ENCODE peak calls at places on chromosomes 6 and 20, in six cellular contexts. One of them, this sample, is unnamed.

GRCh38 chr6:34273242-34273805 is 24.5 kb upstream of the SMIM29 start:
- DNase-seq in GM03348: peak; percentile 19
- DNase-seq in ACHN: no peak
- DNase-seq in activated CD8-positive, alpha-beta memory T cell treated with anti-CD3 and anti-CD28 coated beads, Interleukin-2, amount 10 ng/mL, durations not matched to agents 7 days and 5 days: no peak
- DNase-seq in neuronal stem cell: no peak
- DNase-seq in GM04504: no peak
- DNase-seq in this sample: no peak

GRCh38 chr6:168090064-168090690 is 11.2 kb upstream of the FRMD1 start:
- DNase-seq in GM04504: no peak
- DNase-seq in activated CD8-positive, alpha-beta memory T cell treated with anti-CD3 and anti-CD28 coated beads, Interleukin-2, amount 10 ng/mL, durations not matched to agents 7 days and 5 days: no peak
- DNase-seq in GM03348: no peak
- DNase-seq in ACHN: no peak
- DNase-seq in neuronal stem cell: no peak
- DNase-seq in this sample: no peak

GRCh38 chr6:39077882-39078594 is 29.5 kb downstream of the GLP1R start:
- DNase-seq in activated CD8-positive, alpha-beta memory T cell treated with anti-CD3 and anti-CD28 coated beads, Interleukin-2, amount 10 ng/mL, durations not matched to agents 7 days and 5 days: peak; percentile 22
- DNase-seq in GM03348: no peak
- DNase-seq in neuronal stem cell: no peak
- DNase-seq in ACHN: no peak
- DNase-seq in GM04504: no peak
- DNase-seq in this sample: no peak

GRCh38 chr6:15038013-15038791 is 207.7 kb upstream of the JARID2 start:
- DNase-seq in GM03348: no peak
- DNase-seq in ACHN: no peak
- DNase-seq in GM04504: no peak
- DNase-seq in neuronal stem cell: no peak
- DNase-seq in activated CD8-positive, alpha-beta memory T cell treated with anti-CD3 and anti-CD28 coated beads, Interleukin-2, amount 10 ng/mL, durations not matched to agents 7 days and 5 days: no peak
- DNase-seq in this sample: no peak

GRCh38 chr20:58973179-58973578 is 7.9 kb upstream of the NELFCD start:
- DNase-seq in GM04504: no peak
- DNase-seq in GM03348: no peak
- DNase-seq in neuronal stem cell: no peak
- DNase-seq in activated CD8-positive, alpha-beta memory T cell treated with anti-CD3 and anti-CD28 coated beads, Interleukin-2, amount 10 ng/mL, durations not matched to agents 7 days and 5 days: no peak
- DNase-seq in ACHN: no peak
- DNase-seq in this sample: no peak

GRCh38 chr20:36472656-36473071 is 68.7 kb upstream of the MYL9 start:
- DNase-seq in activated CD8-positive, alpha-beta memory T cell treated with anti-CD3 and anti-CD28 coated beads, Interleukin-2, amount 10 ng/mL, durations not matched to agents 7 days and 5 days: peak; percentile 53
- DNase-seq in ACHN: no peak
- DNase-seq in neuronal stem cell: no peak
- DNase-seq in GM04504: no peak
- DNase-seq in GM03348: peak; percentile 73
- DNase-seq in this sample: no peak

GRCh38 chr20:58069207-58069606 is 159.2 kb downstream of the ANKRD60 start:
- DNase-seq in ACHN: no peak
- DNase-seq in neuronal stem cell: no peak
- DNase-seq in GM03348: no peak
- DNase-seq in activated CD8-positive, alpha-beta memory T cell treated with anti-CD3 and anti-CD28 coated beads, Interleukin-2, amount 10 ng/mL, durations not matched to agents 7 days and 5 days: no peak
- DNase-seq in GM04504: no peak
- DNase-seq in this sample: no peak

GRCh38 chr6:67615796-67616195 is 1019.3 kb upstream of the ADGRB3 start:
- DNase-seq in GM04504: no peak
- DNase-seq in ACHN: no peak
- DNase-seq in activated CD8-positive, alpha-beta memory T cell treated with anti-CD3 and anti-CD28 coated beads, Interleukin-2, amount 10 ng/mL, durations not matched to agents 7 days and 5 days: no peak
- DNase-seq in GM03348: no peak
- DNase-seq in neuronal stem cell: no peak
- DNase-seq in this sample: no peak

GRCh38 chr20:36887779-36888133 is 11.8 kb downstream of the TLDC2 start:
- DNase-seq in neuronal stem cell: no peak
- DNase-seq in activated CD8-positive, alpha-beta memory T cell treated with anti-CD3 and anti-CD28 coated beads, Interleukin-2, amount 10 ng/mL, durations not matched to agents 7 days and 5 days: no peak
- DNase-seq in ACHN: no peak
- DNase-seq in GM03348: peak; percentile 39
- DNase-seq in GM04504: no peak
- DNase-seq in this sample: no peak

GRCh38 chr20:50305636-50306477 is 115.2 kb downstream of the CEBPB start:
- DNase-seq in neuronal stem cell: no peak
- DNase-seq in activated CD8-positive, alpha-beta memory T cell treated with anti-CD3 and anti-CD28 coated beads, Interleukin-2, amount 10 ng/mL, durations not matched to agents 7 days and 5 days: no peak
- DNase-seq in ACHN: no peak
- DNase-seq in GM04504: no peak
- DNase-seq in GM03348: no peak
- DNase-seq in this sample: no peak

GRCh38 chr6:128432394-128432793 is 88.0 kb downstream of the PTPRK start:
- DNase-seq in GM04504: peak; percentile 7
- DNase-seq in neuronal stem cell: no peak
- DNase-seq in GM03348: peak; percentile 45
- DNase-seq in ACHN: peak; percentile 12
- DNase-seq in activated CD8-positive, alpha-beta memory T cell treated with anti-CD3 and anti-CD28 coated beads, Interleukin-2, amount 10 ng/mL, durations not matched to agents 7 days and 5 days: no peak
- DNase-seq in this sample: no peak

GRCh38 chr20:1803216-1804128 is 91.7 kb upstream of the SIRPA start:
- DNase-seq in GM04504: no peak
- DNase-seq in neuronal stem cell: peak; percentile 76
- DNase-seq in activated CD8-positive, alpha-beta memory T cell treated with anti-CD3 and anti-CD28 coated beads, Interleukin-2, amount 10 ng/mL, durations not matched to agents 7 days and 5 days: peak; percentile 48
- DNase-seq in ACHN: peak; percentile 73
- DNase-seq in GM03348: peak; percentile 55
- DNase-seq in this sample: no peak

GRCh38 chr6:125913864-125914351 is 42.7 kb upstream of the HINT3 start:
- DNase-seq in GM03348: peak; percentile 72
- DNase-seq in neuronal stem cell: no peak
- DNase-seq in ACHN: peak; percentile 87
- DNase-seq in activated CD8-positive, alpha-beta memory T cell treated with anti-CD3 and anti-CD28 coated beads, Interleukin-2, amount 10 ng/mL, durations not matched to agents 7 days and 5 days: no peak
- DNase-seq in GM04504: peak; percentile 94
- DNase-seq in this sample: no peak

GRCh38 chr6:134741193-134741521 is 208.7 kb downstream of the ALDH8A1 start:
- DNase-seq in GM03348: no peak
- DNase-seq in GM04504: no peak
- DNase-seq in activated CD8-positive, alpha-beta memory T cell treated with anti-CD3 and anti-CD28 coated beads, Interleukin-2, amount 10 ng/mL, durations not matched to agents 7 days and 5 days: no peak
- DNase-seq in ACHN: peak; percentile 30
- DNase-seq in neuronal stem cell: no peak
- DNase-seq in this sample: no peak

GRCh38 chr6:30555428-30556005 is 772 bp downstream of the GNL1 start:
- DNase-seq in GM03348: peak; percentile 65
- DNase-seq in GM04504: no peak
- DNase-seq in neuronal stem cell: no peak
- DNase-seq in activated CD8-positive, alpha-beta memory T cell treated with anti-CD3 and anti-CD28 coated beads, Interleukin-2, amount 10 ng/mL, durations not matched to agents 7 days and 5 days: peak; percentile 50
- DNase-seq in ACHN: no peak
- DNase-seq in this sample: no peak

GRCh38 chr6:54244430-54244829 is 63.8 kb upstream of the TINAG start:
- DNase-seq in activated CD8-positive, alpha-beta memory T cell treated with anti-CD3 and anti-CD28 coated beads, Interleukin-2, amount 10 ng/mL, durations not matched to agents 7 days and 5 days: no peak
- DNase-seq in GM03348: peak; percentile 20
- DNase-seq in ACHN: peak; percentile 48
- DNase-seq in neuronal stem cell: no peak
- DNase-seq in GM04504: no peak
- DNase-seq in this sample: no peak

GRCh38 chr20:25058051-25058796 is at the start of gene ACSS1:
- DNase-seq in neuronal stem cell: no peak
- DNase-seq in ACHN: peak; percentile 50
- DNase-seq in activated CD8-positive, alpha-beta memory T cell treated with anti-CD3 and anti-CD28 coated beads, Interleukin-2, amount 10 ng/mL, durations not matched to agents 7 days and 5 days: peak; percentile 89
- DNase-seq in GM04504: no peak
- DNase-seq in GM03348: peak; percentile 72
- DNase-seq in this sample: peak; percentile 64

GRCh38 chr6:155461636-155462035 is 6.0 kb upstream of the NOX3 start:
- DNase-seq in activated CD8-positive, alpha-beta memory T cell treated with anti-CD3 and anti-CD28 coated beads, Interleukin-2, amount 10 ng/mL, durations not matched to agents 7 days and 5 days: no peak
- DNase-seq in GM03348: peak; percentile 69
- DNase-seq in GM04504: no peak
- DNase-seq in neuronal stem cell: no peak
- DNase-seq in ACHN: no peak
- DNase-seq in this sample: no peak

GRCh38 chr20:17732907-17733521 is 33.2 kb downstream of the BANF2 start:
- DNase-seq in GM04504: no peak
- DNase-seq in GM03348: no peak
- DNase-seq in ACHN: no peak
- DNase-seq in neuronal stem cell: no peak
- DNase-seq in activated CD8-positive, alpha-beta memory T cell treated with anti-CD3 and anti-CD28 coated beads, Interleukin-2, amount 10 ng/mL, durations not matched to agents 7 days and 5 days: no peak
- DNase-seq in this sample: no peak

GRCh38 chr20:50762435-50763201 is 31.2 kb downstream of the PARD6B start:
- DNase-seq in activated CD8-positive, alpha-beta memory T cell treated with anti-CD3 and anti-CD28 coated beads, Interleukin-2, amount 10 ng/mL, durations not matched to agents 7 days and 5 days: peak; percentile 33
- DNase-seq in ACHN: peak; percentile 72
- DNase-seq in GM03348: peak; percentile 51
- DNase-seq in GM04504: no peak
- DNase-seq in neuronal stem cell: no peak
- DNase-seq in this sample: no peak

GRCh38 chr6:14130431-14131075 is 13.0 kb downstream of the CD83 start:
- DNase-seq in activated CD8-positive, alpha-beta memory T cell treated with anti-CD3 and anti-CD28 coated beads, Interleukin-2, amount 10 ng/mL, durations not matched to agents 7 days and 5 days: no peak
- DNase-seq in GM03348: no peak
- DNase-seq in ACHN: no peak
- DNase-seq in GM04504: no peak
- DNase-seq in neuronal stem cell: no peak
- DNase-seq in this sample: no peak

GRCh38 chr20:32165836-32166545 is 41.6 kb downstream of the PLAGL2 start:
- DNase-seq in GM03348: no peak
- DNase-seq in neuronal stem cell: no peak
- DNase-seq in GM04504: no peak
- DNase-seq in ACHN: no peak
- DNase-seq in activated CD8-positive, alpha-beta memory T cell treated with anti-CD3 and anti-CD28 coated beads, Interleukin-2, amount 10 ng/mL, durations not matched to agents 7 days and 5 days: no peak
- DNase-seq in this sample: no peak

GRCh38 chr6:52995913-52996685 is 1.0 kb upstream of the GSTA4 start:
- DNase-seq in ACHN: peak; percentile 72
- DNase-seq in GM03348: no peak
- DNase-seq in neuronal stem cell: peak; percentile 56
- DNase-seq in GM04504: no peak
- DNase-seq in activated CD8-positive, alpha-beta memory T cell treated with anti-CD3 and anti-CD28 coated beads, Interleukin-2, amount 10 ng/mL, durations not matched to agents 7 days and 5 days: peak; percentile 48
- DNase-seq in this sample: no peak

GRCh38 chr6:89205819-89206218 is 11.3 kb downstream of the GABRR1 start:
- DNase-seq in GM04504: no peak
- DNase-seq in activated CD8-positive, alpha-beta memory T cell treated with anti-CD3 and anti-CD28 coated beads, Interleukin-2, amount 10 ng/mL, durations not matched to agents 7 days and 5 days: no peak
- DNase-seq in neuronal stem cell: no peak
- DNase-seq in GM03348: no peak
- DNase-seq in ACHN: no peak
- DNase-seq in this sample: no peak

GRCh38 chr6:112665815-112666214 is 318.7 kb downstream of the RFPL4B start:
- DNase-seq in ACHN: no peak
- DNase-seq in GM03348: peak; percentile 8
- DNase-seq in GM04504: peak; percentile 21
- DNase-seq in activated CD8-positive, alpha-beta memory T cell treated with anti-CD3 and anti-CD28 coated beads, Interleukin-2, amount 10 ng/mL, durations not matched to agents 7 days and 5 days: no peak
- DNase-seq in neuronal stem cell: no peak
- DNase-seq in this sample: no peak

GRCh38 chr20:58699246-58700107 is 6.9 kb downstream of the NPEPL1 start:
- DNase-seq in GM04504: no peak
- DNase-seq in neuronal stem cell: no peak
- DNase-seq in activated CD8-positive, alpha-beta memory T cell treated with anti-CD3 and anti-CD28 coated beads, Interleukin-2, amount 10 ng/mL, durations not matched to agents 7 days and 5 days: no peak
- DNase-seq in GM03348: no peak
- DNase-seq in ACHN: no peak
- DNase-seq in this sample: no peak

GRCh38 chr6:82364087-82365010 is 732 bp downstream of the TPBG start:
- DNase-seq in activated CD8-positive, alpha-beta memory T cell treated with anti-CD3 and anti-CD28 coated beads, Interleukin-2, amount 10 ng/mL, durations not matched to agents 7 days and 5 days: peak; percentile 40
- DNase-seq in neuronal stem cell: peak; percentile 71
- DNase-seq in GM04504: peak; percentile 41
- DNase-seq in GM03348: peak; percentile 86
- DNase-seq in ACHN: peak; percentile 58
- DNase-seq in this sample: no peak

GRCh38 chr6:139732451-139732850 is 358.0 kb upstream of the CITED2 start:
- DNase-seq in GM04504: no peak
- DNase-seq in activated CD8-positive, alpha-beta memory T cell treated with anti-CD3 and anti-CD28 coated beads, Interleukin-2, amount 10 ng/mL, durations not matched to agents 7 days and 5 days: no peak
- DNase-seq in GM03348: peak; percentile 76
- DNase-seq in ACHN: peak; percentile 56
- DNase-seq in neuronal stem cell: no peak
- DNase-seq in this sample: no peak